ENCODE peak calls at places on chromosomes 4 and X, in five cellular contexts. A is left lung, G is osteoblast, D is fibroblast of pulmonary artery, O is sigmoid colon. C is an unnamed sample.

GRCh38 chr4:38283724-38284123 is 323.5 kb downstream of the PTTG2 start:
- DNase-seq in A (no peak), G (no peak), D (peak; percentile 32), O (no peak), C (no peak)

GRCh38 chr4:35461931-35462659 is 782.2 kb downstream of the ARAP2 start:
- DNase-seq in G (no peak), O (no peak), A (no peak), D (no peak), C (no peak)

GRCh38 chr4:24067781-24068193 is 177.9 kb upstream of the PPARGC1A start:
- DNase-seq in O (no peak), D (peak; percentile 35), G (no peak), A (no peak), C (peak; percentile 86)

GRCh38 chr4:112511294-112512118 is 4.5 kb downstream of the NEUROG2 start:
- DNase-seq in A (no peak), D (no peak), O (no peak), G (peak; percentile 39), C (no peak)

GRCh38 chrX:154434394-154435168 is 2.4 kb upstream of the GDI1 start:
- DNase-seq in A (no peak), D (no peak), G (peak; percentile 87), O (no peak), C (no peak)

GRCh38 chr4:72505314-72505744 is 63.7 kb downstream of the ADAMTS3 start:
- DNase-seq in O (no peak), A (no peak), G (peak; percentile 34), D (peak; percentile 79), C (peak; percentile 68)

GRCh38 chr4:20904966-20905365 is 204.7 kb downstream of the PACRGL start:
- DNase-seq in A (no peak), D (no peak), O (no peak), G (no peak), C (no peak)

GRCh38 chrX:9940397-9940796 is 26.8 kb upstream of the CLDN34 start:
- DNase-seq in A (no peak), O (no peak), D (peak; percentile 59), G (no peak), C (peak; percentile 95)

GRCh38 chrX:11836284-11836683 is 78.2 kb downstream of the MSL3 start:
- DNase-seq in O (no peak), A (no peak), D (peak; percentile 2), G (no peak), C (no peak)

GRCh38 chr4:84680956-84681355 is 98.0 kb downstream of the CDS1 start:
- DNase-seq in O (no peak), D (no peak), A (no peak), G (no peak), C (no peak)

GRCh38 chrX:12423346-12423745 is 285.1 kb downstream of the FRMPD4 start:
- DNase-seq in O (no peak), D (no peak), G (no peak), A (no peak), C (no peak)

GRCh38 chr4:120754590-120754989 is 167.9 kb downstream of the PRDM5 start:
- DNase-seq in D (no peak), A (no peak), G (no peak), O (no peak), C (no peak)

GRCh38 chrX:40805404-40805803 is 70.1 kb upstream of the MED14 start:
- DNase-seq in O (no peak), D (no peak), A (no peak), G (no peak), C (no peak)

GRCh38 chr4:76898385-76898692 is 395 bp upstream of the SOWAHB start:
- DNase-seq in A (no peak), D (no peak), G (no peak), O (no peak), C (no peak)

GRCh38 chr4:38177035-38177791 is 217.0 kb downstream of the PTTG2 start:
- DNase-seq in O (no peak), G (no peak), A (peak; percentile 46), D (peak; percentile 84), C (no peak)

GRCh38 chr4:182416101-182416500 is 172.9 kb downstream of the TENM3 start:
- DNase-seq in D (no peak), A (no peak), G (no peak), O (no peak), C (no peak)
- TF ChIP-seq CTCF in D (no peak), A (no peak), G (no peak), O (no peak), C (no peak)

DNA sequence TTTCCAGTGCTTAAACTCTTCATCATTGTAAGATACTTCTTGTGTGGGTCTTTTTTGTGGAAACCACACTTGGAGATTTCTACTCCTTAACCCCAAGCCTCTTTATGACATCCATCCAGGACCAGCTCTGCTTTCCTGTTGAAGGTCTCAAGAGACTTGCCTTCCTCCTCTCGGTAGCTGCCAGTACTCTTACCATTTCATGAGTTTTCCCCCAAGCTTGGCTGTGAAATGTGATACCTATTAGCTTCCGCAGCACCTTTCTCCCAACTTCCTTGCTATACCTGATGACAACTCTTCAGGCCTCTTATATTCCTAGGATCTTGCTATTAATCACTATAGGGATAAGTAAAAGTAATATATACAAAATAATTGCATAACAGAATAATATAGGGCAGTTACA is 1.9 kb upstream of the DCK start:
- DNase-seq in O (no peak), G (no peak), D (no peak), A (no peak), C (no peak)
- TF ChIP-seq CTCF in O (no peak), G (no peak), D (no peak), A (no peak), C (no peak)

DNA sequence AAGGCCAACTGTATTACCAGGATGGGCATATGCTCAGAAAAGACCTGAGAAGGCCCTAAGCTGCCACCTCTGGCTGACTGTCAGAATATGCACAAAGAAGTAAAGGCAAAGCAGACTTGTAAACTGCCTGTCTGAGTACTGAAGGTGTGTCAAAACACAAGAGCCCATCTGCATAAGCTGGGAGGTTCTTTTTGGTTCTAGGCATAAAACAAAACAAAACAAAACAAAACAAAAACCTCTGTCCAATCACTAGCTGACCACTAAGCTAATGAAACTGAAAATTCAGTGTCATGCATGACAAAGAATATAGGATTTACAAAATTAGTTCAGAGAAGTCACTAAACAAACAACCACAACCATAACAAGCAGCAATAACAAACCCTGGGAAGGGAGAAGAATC is 20.6 kb downstream of the SH3D19 start:
- DNase-seq in O (no peak), A (no peak), G (peak; percentile 83), D (no peak), C (peak; percentile 37)
- TF ChIP-seq CTCF in O (no peak), A (no peak), G (no peak), D (no peak), C (no peak)

GRCh38 chr4:31516520-31516919 is 796.4 kb downstream of the PCDH7 start:
- DNase-seq in D (no peak), O (no peak), G (no peak), A (no peak), C (no peak)
- TF ChIP-seq CTCF in D (no peak), O (no peak), G (no peak), A (no peak), C (no peak)

GRCh38 chrX:110228453-110228852 is 89.4 kb downstream of the AMMECR1 start:
- DNase-seq in A (no peak), G (peak; percentile 37), D (no peak), O (no peak), C (no peak)
- TF ChIP-seq CTCF in A (no peak), G (no peak), D (no peak), O (no peak), C (no peak)

GRCh38 chrX:94830717-94831116 is 1156.7 kb downstream of the FAM133A start:
- DNase-seq in O (no peak), D (no peak), G (no peak), A (no peak), C (no peak)

GRCh38 chrX:94834226-94834625 is 1160.2 kb downstream of the FAM133A start:
- DNase-seq in G (no peak), A (no peak), D (no peak), O (no peak), C (no peak)

DNA sequence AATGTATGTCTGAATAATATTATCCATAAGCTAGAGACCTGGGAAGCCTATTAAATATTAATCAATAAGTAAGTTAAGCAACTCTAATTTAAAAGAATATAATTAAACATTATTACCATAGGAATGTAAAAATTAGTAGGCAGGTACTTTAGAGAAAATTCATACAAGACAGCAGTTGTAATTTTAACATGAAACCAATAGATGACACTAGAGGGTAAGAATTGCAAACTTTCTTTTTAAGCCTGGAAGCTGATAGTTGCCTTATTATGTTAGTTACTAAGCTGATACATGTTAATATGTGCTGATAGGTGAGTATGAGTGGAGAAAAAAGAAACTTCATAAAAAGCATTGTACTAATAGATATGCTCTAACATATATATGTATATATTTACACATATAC is 1157.4 kb downstream of the FAM133A start:
- DNase-seq in D (peak; percentile 11), G (no peak), O (no peak), A (no peak), C (peak; percentile 36)
- TF ChIP-seq CTCF in D (peak; percentile 22), G (peak; percentile 47), O (no peak), A (peak; percentile 41), C (peak; percentile 64)

DNA sequence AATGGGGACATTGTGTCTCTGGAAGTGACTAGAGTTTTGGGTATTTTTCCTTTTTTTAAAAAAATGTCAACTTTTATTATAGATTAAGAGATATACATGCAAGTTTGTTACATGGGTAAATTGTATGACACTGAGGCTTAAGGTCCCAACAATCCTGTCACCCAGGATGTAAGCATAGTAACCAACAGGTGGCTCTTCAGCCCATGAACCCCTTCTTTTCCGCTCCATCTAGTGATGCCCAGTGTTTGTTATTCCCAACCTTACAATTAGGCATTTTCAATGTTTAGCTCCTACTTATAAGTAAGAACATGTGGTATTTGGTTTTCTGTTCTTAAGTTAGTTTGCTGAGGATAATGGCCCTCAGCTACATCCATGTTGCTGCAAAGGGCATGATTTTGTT is 102.7 kb downstream of the GRID2 start:
- DNase-seq in O (no peak), A (no peak), G (no peak), D (no peak), C (no peak)
- TF ChIP-seq CTCF in O (no peak), A (no peak), G (no peak), D (no peak), C (no peak)

GRCh38 chr4:8867624-8868320 is 3.9 kb downstream of the HMX1 start:
- DNase-seq in A (no peak), G (no peak), O (no peak), D (no peak), C (no peak)
- TF ChIP-seq CTCF in A (no peak), G (no peak), O (no peak), D (no peak), C (no peak)

DNA sequence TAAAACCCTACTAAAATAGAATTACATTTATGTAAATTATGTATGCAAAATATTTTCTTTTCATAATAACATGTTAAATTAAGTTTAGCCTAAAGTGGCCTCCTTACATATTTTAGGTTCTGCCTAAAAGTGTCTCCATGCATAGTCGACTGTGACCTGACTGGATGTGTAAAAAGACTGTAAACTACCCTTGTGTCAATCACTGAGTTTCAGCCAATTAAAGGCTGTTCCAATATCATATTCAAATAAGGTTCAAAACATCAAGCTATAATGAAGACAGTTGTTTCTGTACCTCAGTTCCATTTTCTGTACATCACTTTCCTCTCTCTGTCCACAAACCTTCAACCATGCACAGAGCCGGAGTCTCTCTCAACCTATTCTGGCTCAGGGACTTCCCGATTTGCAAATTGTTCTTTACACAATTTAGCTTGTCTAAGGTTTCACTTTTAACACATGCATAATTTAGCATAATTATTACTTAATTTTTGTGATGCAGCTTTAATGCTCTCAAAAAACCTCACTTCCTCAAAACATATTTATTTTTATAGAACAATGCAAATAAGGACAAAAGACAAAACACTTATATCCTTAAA is 60.1 kb downstream of the SH3RF1 start:
- DNase-seq in D (no peak), G (no peak), O (no peak), A (no peak), C (no peak)
- TF ChIP-seq CTCF in D (no peak), G (no peak), O (no peak), A (no peak), C (no peak)

C was measured in MCF 10A.